ENCODE peak calls at places on chromosomes 5 and 9, in six cellular contexts. G, C, U, X, L and S are unnamed samples.
A peak's percentile ranks its signal among the peaks of the same experiment; 100 is the strongest.

GRCh38 chr5:73858054-73858453 is 232.1 kb downstream of the ARHGEF28 start:
- DNase-seq in U (no peak), G (no peak), C (no peak), L (no peak), X (no peak), S (no peak)

GRCh38 chr9:35687972-35688557 is 1.7 kb downstream of the TPM2 start:
- DNase-seq in C (peak; percentile 50), L (no peak), X (no peak), U (no peak), G (no peak), S (no peak)

GRCh38 chr5:67030289-67031069 is 166.1 kb downstream of the CD180 start:
- DNase-seq in C (no peak), G (no peak), U (no peak), X (peak; percentile 41), L (no peak), S (peak; percentile 51)

GRCh38 chr9:83477120-83477519 is 61.1 kb downstream of the FRMD3 start:
- DNase-seq in L (no peak), G (no peak), X (no peak), C (no peak), U (no peak), S (no peak)

GRCh38 chr5:64884541-64884940 is 115.8 kb downstream of the CWC27 start:
- DNase-seq in G (no peak), U (no peak), L (no peak), X (no peak), C (no peak), S (no peak)

GRCh38 chr9:69143291-69143690 is 30.8 kb upstream of the TJP2 start:
- DNase-seq in U (no peak), C (no peak), G (no peak), L (no peak), X (no peak), S (no peak)

GRCh38 chr5:113044776-113045175 is 68.2 kb downstream of the DCP2 start:
- DNase-seq in C (no peak), X (no peak), L (no peak), G (no peak), U (no peak), S (no peak)

GRCh38 chr5:150144211-150144801 is 11.3 kb downstream of the PDGFRB start:
- DNase-seq in X (peak; percentile 82), L (peak; percentile 92), C (peak; percentile 77), G (no peak), U (no peak), S (no peak)

GRCh38 chr9:306907-307306 is 92.2 kb downstream of the DOCK8 start:
- DNase-seq in C (no peak), U (no peak), X (no peak), L (no peak), G (peak; percentile 31), S (no peak)

GRCh38 chr5:107293551-107293950 is 377.2 kb downstream of the EFNA5 start:
- DNase-seq in X (peak; percentile 20), L (no peak), U (no peak), C (no peak), G (no peak), S (no peak)

GRCh38 chr9:90061187-90061586 is 456.4 kb downstream of the GADD45G start:
- DNase-seq in G (no peak), L (no peak), U (no peak), C (no peak), X (no peak), S (no peak)

GRCh38 chr9:133974631-133975341 is 17.3 kb downstream of the VAV2 start:
- DNase-seq in X (no peak), U (peak; percentile 52), C (no peak), G (no peak), L (no peak), S (no peak)

GRCh38 chr9:107484117-107484723 is 5.3 kb downstream of the KLF4 start:
- DNase-seq in X (peak; percentile 64), L (no peak), U (no peak), G (peak; percentile 46), C (no peak), S (peak; percentile 66)

GRCh38 chr9:107478805-107479204 is 10.8 kb downstream of the KLF4 start:
- DNase-seq in X (no peak), G (no peak), U (no peak), L (no peak), C (no peak), S (no peak)

GRCh38 chr9:107483666-107484065 is 5.9 kb downstream of the KLF4 start:
- DNase-seq in C (no peak), X (no peak), G (no peak), U (no peak), L (no peak), S (no peak)

GRCh38 chr9:107481035-107481434 is 8.5 kb downstream of the KLF4 start:
- DNase-seq in C (no peak), X (no peak), L (no peak), G (no peak), U (no peak), S (no peak)

DNA sequence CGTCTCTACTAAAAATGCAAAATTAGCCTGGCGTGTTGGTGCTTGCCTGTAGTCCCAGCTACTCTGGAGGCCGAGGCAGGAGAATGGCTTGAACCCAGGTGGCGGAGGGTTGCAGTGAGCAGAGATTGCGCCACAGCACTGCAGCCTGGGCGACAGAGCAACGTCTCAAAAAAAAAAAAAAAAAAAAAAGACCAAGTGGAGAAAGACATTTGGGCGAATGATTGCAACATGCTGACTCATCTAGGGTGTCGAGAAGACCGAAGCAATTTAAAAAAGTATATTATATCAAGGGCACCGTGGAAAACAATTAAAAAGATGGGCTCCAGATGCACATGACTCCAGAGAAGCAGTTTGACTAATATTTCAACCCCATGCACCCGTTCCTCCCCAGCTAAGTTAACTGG is 9.2 kb downstream of the KLF4 start:
- DNase-seq in G (no peak), U (no peak), X (peak; percentile 65), C (peak; percentile 30), L (peak; percentile 71), S (peak; percentile 83)
- H3K4me3 ChIP-seq in G (no peak overlapping the region), U (no peak overlapping the region), X (no peak overlapping the region), C (no peak overlapping the region), L (no peak overlapping the region), S (no peak overlapping the region)

DNA sequence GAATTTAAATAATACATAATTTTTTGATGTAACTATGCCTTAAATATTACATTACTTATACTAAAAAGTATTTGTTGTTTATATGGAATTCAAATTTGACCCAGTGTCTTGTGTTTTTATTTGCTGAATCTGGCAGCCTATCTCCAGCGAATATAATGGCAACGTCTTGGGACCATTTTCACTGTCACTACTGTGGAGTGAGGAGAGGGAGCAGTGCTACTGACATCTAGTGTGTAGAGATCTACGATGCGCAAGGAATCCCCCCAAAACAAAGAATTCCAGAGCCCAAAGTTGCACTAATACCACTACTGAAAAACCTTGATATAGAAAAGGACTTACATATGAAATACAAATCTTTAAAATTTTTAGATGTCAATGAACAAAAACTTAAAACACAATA is 314.4 kb downstream of the DRD1 start:
- DNase-seq in G (no peak), L (no peak), X (no peak), C (no peak), U (no peak), S (no peak)
- TF ChIP-seq CTCF in G (no peak), L (no peak), X (no peak), C (no peak), U (no peak), S (no peak)

GRCh38 chr9:122086873-122087272 is 6.2 kb downstream of the TTLL11 start:
- DNase-seq in G (no peak), X (no peak), L (no peak), U (no peak), C (no peak), S (no peak)
- H3K4me3 ChIP-seq in G (no peak overlapping the region), X (no peak overlapping the region), L (no peak overlapping the region), U (no peak overlapping the region), C (no peak overlapping the region), S (no peak overlapping the region)

GRCh38 chr9:127347831-127348699 is 48.9 kb upstream of the SLC2A8 start:
- DNase-seq in C (no peak), U (no peak), L (no peak), X (peak; percentile 35), G (no peak), S (no peak)
- TF ChIP-seq CTCF in C (no peak), U (peak; percentile 42), L (peak; percentile 32), X (peak; percentile 71), G (peak; percentile 48), S (no peak)

GRCh38 chr9:22169243-22169642 is 160.1 kb upstream of the CDKN2B start:
- DNase-seq in G (no peak), U (no peak), X (peak; percentile 45), L (no peak), C (no peak), S (no peak)
- H3K4me3 ChIP-seq in G (no peak overlapping the region), U (no peak overlapping the region), X (no peak overlapping the region), L (no peak overlapping the region), C (no peak overlapping the region), S (no peak overlapping the region)